ENCODE peak calls at places on chromosomes 1 and 21, in five cellular contexts. P, G, A, J and H are unnamed samples.

GRCh38 chr1:224637510-224637909 is 21.4 kb downstream of the CNIH3 start:
- DNase-seq in G (peak), P (no peak), J (no peak), A (no peak), H (peak)

GRCh38 chr1:51514733-51515132 is 4.3 kb downstream of the EPS15 start:
- DNase-seq in G (no peak), P (no peak), J (no peak), A (no peak), H (no peak)

GRCh38 chr1:75502776-75503175 is 108.1 kb downstream of the SLC44A5 start:
- DNase-seq in A (no peak), P (no peak), G (no peak), J (no peak), H (peak)

GRCh38 chr1:208412994-208413393 is 168.8 kb upstream of the PLXNA2 start:
- DNase-seq in G (no peak), P (no peak), J (no peak), A (no peak), H (no peak)

GRCh38 chr1:32023351-32023750 is 9.7 kb downstream of the KHDRBS1 start:
- DNase-seq in G (peak), J (no peak), P (no peak), A (no peak), H (peak)

GRCh38 chr1:183543619-183544204 is 46.5 kb downstream of the NCF2 start:
- DNase-seq in A (peak), P (no peak), J (no peak), G (peak), H (peak)

GRCh38 chr1:34866762-34867109 is 7.2 kb upstream of the SMIM12 start:
- DNase-seq in P (no peak), G (no peak), J (no peak), A (no peak), H (no peak)

GRCh38 chr21:45351061-45351460 is 53.9 kb upstream of the COL18A1 start:
- DNase-seq in P (no peak), J (no peak), A (no peak), G (no peak), H (no peak)

GRCh38 chr1:54614558-54614957 is 8.8 kb downstream of the FAM151A start:
- DNase-seq in A (no peak), P (no peak), G (no peak), J (no peak), H (no peak)

GRCh38 chr1:230913496-230913895 is 45.2 kb upstream of the C1orf198 start:
- DNase-seq in A (no peak), G (peak), J (no peak), P (no peak), H (peak)

GRCh38 chr1:159141584-159142518 is 29.6 kb upstream of the CADM3 start:
- DNase-seq in J (no peak), G (peak), A (no peak), P (no peak), H (peak)

GRCh38 chr1:1889847-1890505 is 911 bp downstream of the GNB1 start:
- DNase-seq in G (peak), A (peak), P (no peak), J (peak), H (peak)

GRCh38 chr21:16196521-16197208 is 466.9 kb downstream of the USP25 start:
- DNase-seq in P (no peak), J (no peak), A (no peak), G (peak), H (peak)

DNA sequence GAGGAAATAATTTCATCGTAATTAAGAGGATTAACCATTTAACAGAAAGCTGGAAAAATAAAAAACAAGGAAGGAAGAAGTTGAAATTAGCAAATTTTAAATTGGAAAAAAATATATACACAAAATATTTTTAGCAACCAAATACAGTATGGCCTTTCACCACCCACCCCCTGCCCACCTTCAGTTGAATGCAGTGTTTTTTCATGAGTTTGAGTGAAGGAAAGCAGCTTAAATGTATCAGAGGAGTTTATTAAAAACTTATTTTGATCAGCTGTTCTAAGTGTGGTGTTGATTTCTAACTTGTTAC is 249.2 kb downstream of the DNM3 start:
- DNase-seq in G (no peak), P (no peak), J (no peak), A (no peak), H (no peak)
- H3K4me3 ChIP-seq in G (no peak), P (no peak), J (no peak), A (no peak), H (no peak)

GRCh38 chr21:43619856-43620255 is 39.4 kb downstream of the HSF2BP start:
- DNase-seq in J (no peak), A (no peak), G (no peak), P (no peak), H (peak)
- TF ChIP-seq CTCF in J (no peak), A (no peak), G (peak), P (no peak), H (peak)

GRCh38 chr1:20212685-20213331 is 26.5 kb upstream of the PLA2G2C start:
- DNase-seq in P (peak), A (peak), G (peak), J (peak), H (peak)

GRCh38 chr1:20211511-20211931 is 25.2 kb upstream of the PLA2G2C start:
- DNase-seq in G (peak), J (no peak), P (no peak), A (no peak), H (peak)

GRCh38 chr1:20212099-20212684 is 25.9 kb upstream of the PLA2G2C start:
- DNase-seq in P (no peak), A (no peak), G (no peak), J (no peak), H (no peak)

GRCh38 chr1:20209471-20209870 is 23.2 kb upstream of the PLA2G2C start:
- DNase-seq in P (no peak), J (no peak), G (no peak), A (no peak), H (no peak)

DNA sequence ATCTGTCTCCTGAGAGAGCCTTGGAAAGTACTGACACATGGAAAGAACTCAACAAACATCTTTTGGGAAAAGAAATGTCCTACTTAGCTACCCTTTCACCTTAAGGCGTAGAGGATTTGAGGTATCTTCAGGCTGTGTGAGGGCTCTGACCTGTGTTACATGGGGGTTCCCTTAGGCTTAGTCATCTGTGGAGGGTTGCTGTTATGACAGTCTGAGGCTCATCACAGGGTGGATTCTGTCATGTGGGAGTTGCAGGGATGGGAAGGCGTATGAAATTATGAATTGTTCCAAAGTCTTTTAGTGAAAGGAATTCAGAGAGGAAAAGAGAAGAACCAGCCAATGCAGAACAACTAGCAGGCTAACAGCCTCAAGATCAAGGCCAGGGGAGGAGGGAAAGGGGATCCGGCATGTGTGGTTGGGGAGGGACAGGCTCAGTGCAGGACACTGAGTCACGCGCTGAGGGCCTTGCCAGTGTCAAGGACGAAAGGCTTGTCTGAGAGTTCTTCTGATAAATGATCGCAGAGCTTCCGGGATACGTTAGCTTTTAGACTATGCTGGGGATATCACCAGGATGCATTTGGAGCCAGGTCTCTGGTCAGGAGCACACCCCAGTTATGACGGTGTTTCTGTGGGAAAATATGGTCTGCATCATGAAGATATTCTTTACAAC is 24.6 kb upstream of the PLA2G2C start:
- DNase-seq in P (no peak), A (no peak), G (peak), J (no peak), H (peak)
- H3K4me3 ChIP-seq in P (no peak), A (no peak), G (no peak), J (no peak), H (no peak)

GRCh38 chr1:150551049-150551783 is 2.0 kb downstream of the ADAMTSL4 start:
- DNase-seq in P (no peak), G (peak), J (no peak), A (no peak), H (peak)

GRCh38 chr1:150551784-150552691 is 2.8 kb downstream of the ADAMTSL4 start:
- DNase-seq in G (peak), A (peak), P (no peak), J (peak), H (peak)

GRCh38 chr1:150554086-150554452 is 4.9 kb downstream of the ADAMTSL4 start:
- DNase-seq in A (no peak), P (no peak), J (no peak), G (no peak), H (no peak)

GRCh38 chr1:150553392-150554085 is 4.3 kb downstream of the ADAMTSL4 start:
- DNase-seq in G (no peak), A (no peak), P (no peak), J (no peak), H (no peak)

GRCh38 chr1:150552692-150553278 is 3.6 kb downstream of the ADAMTSL4 start:
- DNase-seq in P (no peak), J (no peak), G (no peak), A (no peak), H (no peak)
- TF ChIP-seq CTCF in P (no peak), J (no peak), G (no peak), A (no peak), H (no peak)

GRCh38 chr1:150515328-150516049 is at the start of gene FALEC:
- DNase-seq in G (peak), J (peak), P (peak), A (peak), H (peak)
- H3K4me3 ChIP-seq in G (peak), J (peak), P (peak), A (peak), H (peak)

DNA sequence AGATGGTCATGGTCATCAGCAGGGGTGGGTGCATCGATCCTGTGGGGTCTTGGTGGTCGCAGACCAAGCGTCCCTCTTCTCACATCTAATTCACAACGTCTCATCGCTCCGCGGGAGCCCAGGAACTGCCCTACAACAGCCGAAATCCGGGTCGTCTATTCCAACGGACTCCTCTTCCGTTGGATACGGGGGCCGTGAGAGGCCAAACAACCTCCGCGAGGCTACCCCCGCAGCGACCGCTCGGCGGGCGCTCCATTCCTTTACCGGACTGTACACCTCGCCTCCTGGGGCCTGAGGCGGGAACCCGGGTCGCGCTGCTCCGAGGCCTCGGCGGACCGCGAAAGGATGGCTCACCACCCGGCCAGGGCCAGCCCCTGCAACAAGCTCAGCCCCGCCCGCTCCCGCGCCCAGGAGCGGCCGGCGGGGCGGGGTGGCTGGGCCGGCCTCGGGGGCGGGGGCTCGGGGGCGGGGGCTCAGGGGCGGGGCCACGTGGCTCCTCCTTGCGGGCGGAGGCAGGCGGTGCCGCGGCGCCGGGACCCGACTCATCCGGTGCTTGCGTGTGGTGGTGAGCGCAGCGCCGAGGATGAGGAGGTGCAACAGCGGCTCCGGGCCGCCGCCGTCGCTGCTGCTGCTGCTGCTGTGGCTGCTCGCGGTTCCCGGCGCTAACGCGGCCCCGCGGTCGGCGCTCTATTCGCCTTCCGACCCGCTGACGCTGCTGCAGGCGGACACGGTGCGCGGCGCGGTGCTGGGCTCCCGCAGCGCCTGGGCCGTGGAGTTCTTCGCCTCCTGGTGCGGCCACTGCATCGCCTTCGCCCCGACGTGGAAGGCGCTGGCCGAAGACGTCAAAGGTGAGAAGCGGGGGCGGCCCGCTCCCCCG is at the start of gene QSOX1:
- DNase-seq in J (peak), P (peak), G (peak), A (peak), H (peak)
- TF ChIP-seq CTCF in J (no peak), P (no peak), G (no peak), A (no peak), H (no peak)

GRCh38 chr1:12157366-12158231 is 9.2 kb upstream of the TNFRSF1B start:
- DNase-seq in A (no peak), J (no peak), G (no peak), P (no peak), H (no peak)
- H3K4me3 ChIP-seq in A (no peak), J (no peak), G (no peak), P (no peak), H (no peak)

GRCh38 chr1:27522148-27522859 is 32.3 kb upstream of the WASF2 start:
- DNase-seq in G (peak), J (no peak), A (no peak), P (peak), H (no peak)
- TF ChIP-seq CTCF in G (no peak), J (no peak), A (no peak), P (no peak), H (no peak)

GRCh38 chr1:213387380-213388015 is 336.5 kb downstream of the RPS6KC1 start:
- DNase-seq in J (no peak), P (no peak), A (no peak), G (no peak), H (no peak)
- H3K4me3 ChIP-seq in J (no peak), P (no peak), A (no peak), G (no peak), H (no peak)

DNA sequence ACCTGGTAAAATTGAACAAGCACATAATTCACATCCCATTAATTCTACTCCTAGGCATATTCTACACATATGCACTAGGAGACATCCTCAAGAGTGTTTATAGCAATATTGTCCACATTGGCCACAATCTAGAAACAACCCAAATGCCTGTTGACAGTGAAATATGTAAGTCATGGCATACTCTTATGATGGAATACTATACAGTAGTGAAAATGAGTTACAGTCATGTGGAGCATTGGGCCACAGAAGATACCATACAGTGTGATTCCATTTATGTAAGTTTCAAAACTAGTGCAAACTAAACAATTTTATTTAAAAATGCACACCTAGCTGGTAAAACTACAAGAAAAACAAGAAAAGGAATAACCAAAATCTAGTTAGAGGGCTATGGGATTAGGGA is 19.1 kb downstream of the CHIT1 start:
- DNase-seq in G (no peak), J (no peak), P (no peak), A (no peak), H (no peak)
- TF ChIP-seq CTCF in G (no peak), J (no peak), P (no peak), A (no peak), H (no peak)